ENCODE peak calls at places on chromosomes 4 and X, in five cellular contexts. One of them, this sample, is unnamed.

GRCh38 chr4:147453561-147454141 is 27.2 kb upstream of the EDNRA start:
- DNase-seq in SK-MEL-5: peak
- DNase-seq in mesothelial cell of epicardium: no peak
- DNase-seq in NCI-H226: no peak
- DNase-seq in K562: no peak
- DNase-seq in this sample: no peak

GRCh38 chr4:76948441-76949292 is 885 bp upstream of the SEPTIN11 start:
- DNase-seq in NCI-H226: peak
- DNase-seq in SK-MEL-5: peak
- DNase-seq in K562: peak
- DNase-seq in mesothelial cell of epicardium: peak
- DNase-seq in this sample: peak

GRCh38 chrX:155877288-155877687 is 3.9 kb upstream of the VAMP7 start:
- DNase-seq in K562: no peak
- DNase-seq in mesothelial cell of epicardium: no peak
- DNase-seq in NCI-H226: no peak
- DNase-seq in SK-MEL-5: no peak
- DNase-seq in this sample: no peak

GRCh38 chr4:109406337-109406931 is 27.2 kb upstream of the SEC24B start:
- DNase-seq in SK-MEL-5: peak
- DNase-seq in K562: peak
- DNase-seq in mesothelial cell of epicardium: no peak
- DNase-seq in NCI-H226: peak
- DNase-seq in this sample: no peak

GRCh38 chr4:128812360-128812958 is 3.0 kb downstream of the JADE1 start:
- DNase-seq in NCI-H226: peak
- DNase-seq in SK-MEL-5: peak
- DNase-seq in K562: no peak
- DNase-seq in mesothelial cell of epicardium: peak
- DNase-seq in this sample: no peak

GRCh38 chrX:149531599-149531998 is 9.2 kb upstream of the EOLA1 start:
- DNase-seq in SK-MEL-5: no peak
- DNase-seq in mesothelial cell of epicardium: no peak
- DNase-seq in NCI-H226: no peak
- DNase-seq in K562: no peak
- DNase-seq in this sample: no peak

GRCh38 chr4:176380352-176381157 is 60.8 kb downstream of the SPCS3 start:
- DNase-seq in SK-MEL-5: no peak
- DNase-seq in mesothelial cell of epicardium: no peak
- DNase-seq in K562: no peak
- DNase-seq in NCI-H226: no peak
- DNase-seq in this sample: no peak

GRCh38 chr4:107552306-107552705 is 167.7 kb downstream of the PAPSS1 start:
- DNase-seq in K562: no peak
- DNase-seq in SK-MEL-5: no peak
- DNase-seq in NCI-H226: no peak
- DNase-seq in mesothelial cell of epicardium: no peak
- DNase-seq in this sample: no peak

GRCh38 chrX:151912780-151913179 is at the start of gene MAGEA4:
- DNase-seq in K562: no peak
- DNase-seq in mesothelial cell of epicardium: no peak
- DNase-seq in SK-MEL-5: no peak
- DNase-seq in NCI-H226: no peak
- DNase-seq in this sample: no peak

GRCh38 chrX:134095366-134095765 is 110.0 kb upstream of the GPC3 start:
- DNase-seq in mesothelial cell of epicardium: no peak
- DNase-seq in NCI-H226: no peak
- DNase-seq in SK-MEL-5: no peak
- DNase-seq in K562: no peak
- DNase-seq in this sample: no peak

GRCh38 chrX:154050113-154050495 is 30.4 kb upstream of the IRAK1 start:
- DNase-seq in K562: no peak
- DNase-seq in mesothelial cell of epicardium: no peak
- DNase-seq in SK-MEL-5: no peak
- DNase-seq in NCI-H226: no peak
- DNase-seq in this sample: no peak

GRCh38 chr4:118995693-118996391 is 107.2 kb downstream of the SYNPO2 start:
- DNase-seq in SK-MEL-5: no peak
- DNase-seq in K562: no peak
- DNase-seq in mesothelial cell of epicardium: no peak
- DNase-seq in NCI-H226: no peak
- DNase-seq in this sample: no peak

GRCh38 chrX:97215166-97215565 is 331.5 kb downstream of the RPA4 start:
- DNase-seq in mesothelial cell of epicardium: no peak
- DNase-seq in NCI-H226: no peak
- DNase-seq in SK-MEL-5: no peak
- DNase-seq in K562: no peak
- DNase-seq in this sample: no peak

GRCh38 chr4:73676136-73676535 is 55.9 kb upstream of the RASSF6 start:
- DNase-seq in SK-MEL-5: no peak
- DNase-seq in K562: no peak
- DNase-seq in mesothelial cell of epicardium: no peak
- DNase-seq in NCI-H226: no peak
- DNase-seq in this sample: no peak

GRCh38 chr4:680565-680930 is 6.2 kb downstream of the MYL5 start:
- DNase-seq in mesothelial cell of epicardium: peak
- DNase-seq in SK-MEL-5: no peak
- DNase-seq in K562: peak
- DNase-seq in NCI-H226: no peak
- DNase-seq in this sample: no peak

GRCh38 chr4:105171912-105172311 is 25.2 kb downstream of the TET2 start:
- DNase-seq in mesothelial cell of epicardium: no peak
- DNase-seq in NCI-H226: no peak
- DNase-seq in SK-MEL-5: no peak
- DNase-seq in K562: no peak
- DNase-seq in this sample: no peak

GRCh38 chr4:1238676-1239000 is 10.3 kb downstream of the CTBP1 start:
- DNase-seq in K562: no peak
- DNase-seq in NCI-H226: no peak
- DNase-seq in mesothelial cell of epicardium: no peak
- DNase-seq in SK-MEL-5: no peak
- DNase-seq in this sample: no peak

GRCh38 chr4:147682755-147683154 is 1.2 kb downstream of the PRMT9 start:
- DNase-seq in SK-MEL-5: peak
- DNase-seq in mesothelial cell of epicardium: no peak
- DNase-seq in NCI-H226: no peak
- DNase-seq in K562: no peak
- DNase-seq in this sample: no peak